ENCODE peak calls at places on chromosomes 12 and 14, in seven cellular contexts. One of them, this sample, is unnamed.

GRCh38 chr12:30019386-30020140 is 235.8 kb upstream of the TMTC1 start:
- DNase-seq in brain microvascular endothelial cell: peak
- DNase-seq in OCI-LY7: no peak
- DNase-seq in right atrium auricular region: no peak
- DNase-seq in tibial artery: no peak
- DNase-seq in epithelial cell of proximal tubule: no peak
- DNase-seq in AG04450: no peak
- DNase-seq in this sample: no peak

GRCh38 chr12:88145567-88146347 is 3.6 kb downstream of the TMTC3 start:
- DNase-seq in right atrium auricular region: no peak
- DNase-seq in epithelial cell of proximal tubule: no peak
- DNase-seq in OCI-LY7: no peak
- DNase-seq in AG04450: no peak
- DNase-seq in brain microvascular endothelial cell: no peak
- DNase-seq in tibial artery: no peak
- DNase-seq in this sample: no peak

GRCh38 chr14:91380610-91381371 is 36.8 kb downstream of the CCDC88C start:
- DNase-seq in tibial artery: no peak
- DNase-seq in brain microvascular endothelial cell: peak
- DNase-seq in AG04450: no peak
- DNase-seq in right atrium auricular region: no peak
- DNase-seq in epithelial cell of proximal tubule: no peak
- DNase-seq in OCI-LY7: peak
- DNase-seq in this sample: no peak

GRCh38 chr12:130708648-130709047 is 7.5 kb downstream of the RIMBP2 start:
- DNase-seq in brain microvascular endothelial cell: no peak
- DNase-seq in epithelial cell of proximal tubule: no peak
- DNase-seq in tibial artery: no peak
- DNase-seq in right atrium auricular region: no peak
- DNase-seq in AG04450: no peak
- DNase-seq in OCI-LY7: no peak
- DNase-seq in this sample: no peak

GRCh38 chr12:41699658-41700057 is 445.0 kb downstream of the GXYLT1 start:
- DNase-seq in tibial artery: no peak
- DNase-seq in epithelial cell of proximal tubule: no peak
- DNase-seq in right atrium auricular region: no peak
- DNase-seq in OCI-LY7: no peak
- DNase-seq in brain microvascular endothelial cell: no peak
- DNase-seq in AG04450: no peak
- DNase-seq in this sample: no peak

GRCh38 chr12:2396448-2396871 is 343.7 kb downstream of the CACNA1C start:
- DNase-seq in right atrium auricular region: no peak
- DNase-seq in OCI-LY7: no peak
- DNase-seq in brain microvascular endothelial cell: no peak
- DNase-seq in epithelial cell of proximal tubule: no peak
- DNase-seq in AG04450: no peak
- DNase-seq in tibial artery: peak
- DNase-seq in this sample: no peak

GRCh38 chr12:19223695-19224094 is 94.2 kb downstream of the PLEKHA5 start:
- DNase-seq in epithelial cell of proximal tubule: no peak
- DNase-seq in brain microvascular endothelial cell: peak
- DNase-seq in tibial artery: no peak
- DNase-seq in AG04450: peak
- DNase-seq in right atrium auricular region: no peak
- DNase-seq in OCI-LY7: no peak
- DNase-seq in this sample: no peak

GRCh38 chr14:96478119-96478518 is 24.1 kb upstream of the PAPOLA start:
- DNase-seq in OCI-LY7: no peak
- DNase-seq in epithelial cell of proximal tubule: no peak
- DNase-seq in AG04450: no peak
- DNase-seq in brain microvascular endothelial cell: no peak
- DNase-seq in right atrium auricular region: no peak
- DNase-seq in tibial artery: no peak
- DNase-seq in this sample: no peak

GRCh38 chr12:12266389-12266872 is 413 bp downstream of the LRP6 start:
- DNase-seq in epithelial cell of proximal tubule: no peak
- DNase-seq in tibial artery: no peak
- DNase-seq in right atrium auricular region: no peak
- DNase-seq in OCI-LY7: no peak
- DNase-seq in brain microvascular endothelial cell: no peak
- DNase-seq in AG04450: no peak
- DNase-seq in this sample: no peak

DNA sequence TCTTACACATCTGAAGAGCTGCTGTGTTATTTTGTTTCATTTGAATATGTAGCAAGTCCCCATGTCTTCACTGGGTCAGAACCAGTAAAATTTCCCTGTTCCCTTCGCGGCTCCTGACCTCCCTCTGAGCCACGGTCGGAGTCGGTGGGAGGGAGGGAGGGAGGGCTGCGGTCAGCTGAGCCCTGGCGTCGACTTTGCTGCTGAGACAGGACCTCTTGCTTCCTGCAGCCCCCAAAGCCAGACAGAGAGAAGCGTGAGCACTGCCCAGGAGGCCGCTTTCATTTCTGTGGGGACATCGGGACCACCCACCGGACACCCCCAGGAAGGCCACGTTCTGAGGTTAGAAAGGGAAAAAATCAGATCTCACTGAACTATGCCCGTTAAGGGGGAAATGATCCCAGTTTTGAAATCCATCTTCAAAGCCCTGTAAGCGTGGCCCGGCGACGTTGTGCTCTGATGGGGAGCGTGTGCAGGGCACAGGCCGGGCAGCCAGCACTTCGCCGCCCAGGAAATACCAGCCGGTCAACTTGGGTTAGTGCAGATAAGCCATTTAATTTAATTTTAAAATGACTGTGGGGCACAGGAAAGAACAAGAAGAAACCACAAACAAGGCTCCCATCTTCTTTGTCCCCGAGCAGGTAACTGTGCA is 42.1 kb downstream of the NOC4L start:
- DNase-seq in right atrium auricular region: no peak
- DNase-seq in OCI-LY7: no peak
- DNase-seq in epithelial cell of proximal tubule: no peak
- DNase-seq in brain microvascular endothelial cell: no peak
- DNase-seq in AG04450: no peak
- DNase-seq in tibial artery: no peak
- DNase-seq in this sample: no peak
- H3K4me3 ChIP-seq in right atrium auricular region: no peak
- H3K4me3 ChIP-seq in OCI-LY7: no peak
- H3K4me3 ChIP-seq in epithelial cell of proximal tubule: no peak
- H3K4me3 ChIP-seq in brain microvascular endothelial cell: no peak
- H3K4me3 ChIP-seq in AG04450: no peak
- H3K4me3 ChIP-seq in tibial artery: peak
- H3K4me3 ChIP-seq in this sample: no peak

GRCh38 chr12:54723653-54724256 is 75.6 kb upstream of the DCD start:
- DNase-seq in AG04450: no peak
- DNase-seq in brain microvascular endothelial cell: peak
- DNase-seq in OCI-LY7: peak
- DNase-seq in epithelial cell of proximal tubule: no peak
- DNase-seq in tibial artery: no peak
- DNase-seq in right atrium auricular region: no peak
- DNase-seq in this sample: no peak
- TF ChIP-seq CTCF in AG04450: peak
- TF ChIP-seq CTCF in brain microvascular endothelial cell: peak
- TF ChIP-seq CTCF in OCI-LY7: peak
- TF ChIP-seq CTCF in epithelial cell of proximal tubule: peak
- TF ChIP-seq CTCF in tibial artery: no peak
- TF ChIP-seq CTCF in right atrium auricular region: peak
- TF ChIP-seq CTCF in this sample: peak

GRCh38 chr14:38208825-38209562 is 1.3 kb downstream of the SSTR1 start:
- DNase-seq in OCI-LY7: no peak
- DNase-seq in AG04450: no peak
- DNase-seq in tibial artery: peak
- DNase-seq in right atrium auricular region: no peak
- DNase-seq in brain microvascular endothelial cell: no peak
- DNase-seq in epithelial cell of proximal tubule: no peak
- DNase-seq in this sample: peak

GRCh38 chr14:38209572-38210159 is 2.0 kb downstream of the SSTR1 start:
- DNase-seq in OCI-LY7: no peak
- DNase-seq in epithelial cell of proximal tubule: no peak
- DNase-seq in tibial artery: no peak
- DNase-seq in brain microvascular endothelial cell: no peak
- DNase-seq in right atrium auricular region: no peak
- DNase-seq in AG04450: no peak
- DNase-seq in this sample: no peak

GRCh38 chr14:38210168-38210567 is 2.5 kb downstream of the SSTR1 start:
- DNase-seq in OCI-LY7: no peak
- DNase-seq in right atrium auricular region: no peak
- DNase-seq in tibial artery: peak
- DNase-seq in AG04450: no peak
- DNase-seq in epithelial cell of proximal tubule: no peak
- DNase-seq in brain microvascular endothelial cell: no peak
- DNase-seq in this sample: peak

GRCh38 chr14:38211258-38211735 is 3.6 kb downstream of the SSTR1 start:
- DNase-seq in right atrium auricular region: no peak
- DNase-seq in AG04450: no peak
- DNase-seq in brain microvascular endothelial cell: no peak
- DNase-seq in epithelial cell of proximal tubule: no peak
- DNase-seq in tibial artery: no peak
- DNase-seq in OCI-LY7: no peak
- DNase-seq in this sample: no peak

GRCh38 chr14:38210587-38211257 is 3.0 kb downstream of the SSTR1 start:
- DNase-seq in brain microvascular endothelial cell: no peak
- DNase-seq in AG04450: no peak
- DNase-seq in OCI-LY7: no peak
- DNase-seq in tibial artery: no peak
- DNase-seq in right atrium auricular region: no peak
- DNase-seq in epithelial cell of proximal tubule: no peak
- DNase-seq in this sample: no peak
- H3K4me3 ChIP-seq in brain microvascular endothelial cell: peak
- H3K4me3 ChIP-seq in AG04450: peak
- H3K4me3 ChIP-seq in OCI-LY7: no peak
- H3K4me3 ChIP-seq in tibial artery: peak
- H3K4me3 ChIP-seq in right atrium auricular region: peak
- H3K4me3 ChIP-seq in epithelial cell of proximal tubule: peak
- H3K4me3 ChIP-seq in this sample: peak

GRCh38 chr12:27970391-27970980 is 2.0 kb downstream of the PTHLH start:
- DNase-seq in tibial artery: peak
- DNase-seq in right atrium auricular region: no peak
- DNase-seq in brain microvascular endothelial cell: no peak
- DNase-seq in epithelial cell of proximal tubule: no peak
- DNase-seq in OCI-LY7: no peak
- DNase-seq in AG04450: no peak
- DNase-seq in this sample: no peak
- TF ChIP-seq CTCF in tibial artery: no peak
- TF ChIP-seq CTCF in right atrium auricular region: no peak
- TF ChIP-seq CTCF in brain microvascular endothelial cell: no peak
- TF ChIP-seq CTCF in epithelial cell of proximal tubule: no peak
- TF ChIP-seq CTCF in OCI-LY7: no peak
- TF ChIP-seq CTCF in AG04450: no peak
- TF ChIP-seq CTCF in this sample: no peak

DNA sequence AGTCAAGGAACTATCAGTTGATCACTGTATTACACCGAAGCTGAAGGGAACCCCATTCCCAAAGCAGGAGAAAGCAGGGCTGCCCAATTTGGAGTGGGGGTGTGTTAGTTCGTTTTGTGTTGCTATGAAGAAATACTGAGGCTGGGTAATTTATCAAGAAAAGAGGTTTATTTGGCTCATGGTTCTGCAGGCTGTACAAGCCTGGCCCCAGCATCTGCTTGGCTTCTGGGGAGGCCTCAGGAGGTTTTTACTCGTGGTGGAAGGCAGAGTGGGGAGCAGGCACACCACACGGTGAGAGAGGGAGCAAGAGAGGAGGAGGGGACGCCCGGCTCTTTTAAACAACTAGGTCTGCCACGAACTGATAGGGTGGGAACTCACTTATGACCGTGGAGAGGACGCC is 16.7 kb upstream of the DIO3 start:
- DNase-seq in tibial artery: no peak
- DNase-seq in brain microvascular endothelial cell: no peak
- DNase-seq in OCI-LY7: no peak
- DNase-seq in epithelial cell of proximal tubule: no peak
- DNase-seq in AG04450: no peak
- DNase-seq in right atrium auricular region: no peak
- DNase-seq in this sample: no peak
- H3K4me3 ChIP-seq in tibial artery: no peak
- H3K4me3 ChIP-seq in brain microvascular endothelial cell: no peak
- H3K4me3 ChIP-seq in OCI-LY7: no peak
- H3K4me3 ChIP-seq in epithelial cell of proximal tubule: no peak
- H3K4me3 ChIP-seq in AG04450: no peak
- H3K4me3 ChIP-seq in right atrium auricular region: no peak
- H3K4me3 ChIP-seq in this sample: no peak

GRCh38 chr14:104316723-104317499 is 178.5 kb downstream of the KIF26A start:
- DNase-seq in brain microvascular endothelial cell: no peak
- DNase-seq in OCI-LY7: no peak
- DNase-seq in tibial artery: no peak
- DNase-seq in epithelial cell of proximal tubule: no peak
- DNase-seq in AG04450: no peak
- DNase-seq in right atrium auricular region: no peak
- DNase-seq in this sample: no peak

GRCh38 chr14:104317500-104317805 is 179.1 kb downstream of the KIF26A start:
- DNase-seq in epithelial cell of proximal tubule: no peak
- DNase-seq in right atrium auricular region: no peak
- DNase-seq in tibial artery: no peak
- DNase-seq in OCI-LY7: no peak
- DNase-seq in brain microvascular endothelial cell: no peak
- DNase-seq in AG04450: no peak
- DNase-seq in this sample: no peak

GRCh38 chr14:104315169-104315568 is 176.8 kb downstream of the KIF26A start:
- DNase-seq in brain microvascular endothelial cell: no peak
- DNase-seq in OCI-LY7: no peak
- DNase-seq in epithelial cell of proximal tubule: no peak
- DNase-seq in right atrium auricular region: no peak
- DNase-seq in AG04450: no peak
- DNase-seq in tibial artery: no peak
- DNase-seq in this sample: no peak

GRCh38 chr14:104315625-104316024 is 177.2 kb downstream of the KIF26A start:
- DNase-seq in OCI-LY7: no peak
- DNase-seq in tibial artery: no peak
- DNase-seq in brain microvascular endothelial cell: no peak
- DNase-seq in epithelial cell of proximal tubule: no peak
- DNase-seq in AG04450: no peak
- DNase-seq in right atrium auricular region: no peak
- DNase-seq in this sample: no peak

DNA sequence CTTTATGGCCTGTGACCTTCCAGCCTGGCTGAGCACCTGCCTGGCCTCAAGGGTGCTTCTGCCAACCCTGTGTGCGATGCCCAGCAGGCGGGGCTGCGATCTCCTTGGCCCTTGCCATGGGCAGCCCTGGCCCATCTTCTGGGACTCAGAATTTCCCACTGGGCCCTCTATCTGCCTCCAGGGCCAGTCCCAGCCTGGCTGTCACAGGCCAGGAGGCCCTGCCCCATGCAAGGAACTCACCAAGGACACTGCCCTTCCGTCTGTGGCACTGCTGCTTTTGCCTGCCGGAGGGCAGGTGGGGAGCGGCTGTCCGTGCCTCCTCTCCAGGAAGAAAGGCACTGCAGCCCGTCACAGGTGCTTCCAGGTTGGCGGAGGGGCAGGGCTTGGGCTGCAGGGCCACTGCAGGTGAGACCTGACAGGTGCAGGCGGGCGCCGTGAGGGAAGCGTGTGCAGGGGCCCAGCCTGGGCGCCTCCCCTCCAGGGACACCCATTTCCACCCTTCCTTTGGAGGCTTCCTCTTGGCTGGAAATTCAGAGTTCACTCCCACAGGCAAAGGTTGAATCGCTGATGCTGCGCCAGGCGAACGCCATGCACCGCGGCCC is 177.8 kb downstream of the KIF26A start:
- DNase-seq in right atrium auricular region: no peak
- DNase-seq in OCI-LY7: no peak
- DNase-seq in AG04450: no peak
- DNase-seq in tibial artery: no peak
- DNase-seq in epithelial cell of proximal tubule: no peak
- DNase-seq in brain microvascular endothelial cell: no peak
- DNase-seq in this sample: no peak
- TF ChIP-seq CTCF in right atrium auricular region: no peak
- TF ChIP-seq CTCF in OCI-LY7: no peak
- TF ChIP-seq CTCF in AG04450: no peak
- TF ChIP-seq CTCF in tibial artery: no peak
- TF ChIP-seq CTCF in epithelial cell of proximal tubule: no peak
- TF ChIP-seq CTCF in brain microvascular endothelial cell: no peak
- TF ChIP-seq CTCF in this sample: no peak